ENCODE peak calls at places on chromosomes 6 and 20, in eight cellular contexts. X, H, Q, R, K, B, V and G are unnamed samples.

GRCh38 chr6:96783307-96783706 is 54.0 kb downstream of the GPR63 start:
- DNase-seq in X (no peak), R (no peak), Q (no peak), B (no peak), V (no peak), H (no peak), K (no peak), G (no peak)

GRCh38 chr6:37175332-37176267 is 5.6 kb downstream of the PIM1 start:
- DNase-seq in K (no peak), H (no peak), X (no peak), Q (no peak), B (no peak), V (peak), R (no peak), G (no peak)

GRCh38 chr6:81735756-81736380 is 16.6 kb downstream of the TENT5A start:
- DNase-seq in X (peak), Q (no peak), B (no peak), V (no peak), K (no peak), H (peak), R (no peak), G (no peak)

GRCh38 chr6:30348957-30349356 is 4.0 kb downstream of the RPP21 start:
- DNase-seq in K (no peak), B (no peak), Q (no peak), R (no peak), V (no peak), X (no peak), H (no peak), G (no peak)

GRCh38 chr6:165249808-165250207 is 59.6 kb downstream of the C6orf118 start:
- DNase-seq in V (no peak), K (no peak), Q (no peak), B (no peak), H (no peak), X (no peak), R (no peak), G (no peak)

GRCh38 chr6:10576226-10576625 is 55.1 kb downstream of the GCNT2 start:
- DNase-seq in H (no peak), B (no peak), R (no peak), V (no peak), Q (no peak), K (no peak), X (no peak), G (no peak)

GRCh38 chr20:39258253-39258652 is 296.1 kb downstream of the DHX35 start:
- DNase-seq in Q (no peak), K (no peak), V (no peak), B (no peak), H (no peak), R (no peak), X (no peak), G (no peak)

GRCh38 chr6:161101517-161101916 is 109.9 kb downstream of the MAP3K4 start:
- DNase-seq in K (no peak), H (no peak), V (no peak), X (no peak), Q (no peak), B (peak), R (no peak), G (no peak)

GRCh38 chr6:112249489-112249888 is 4.9 kb downstream of the LAMA4 start:
- DNase-seq in K (no peak), Q (no peak), B (no peak), R (no peak), X (no peak), H (peak), V (no peak), G (no peak)

GRCh38 chr20:10090588-10091166 is 55.9 kb downstream of the ANKEF1 start:
- DNase-seq in H (peak), B (peak), V (peak), K (no peak), Q (peak), R (no peak), X (peak), G (no peak)

GRCh38 chr20:10089871-10090587 is 55.2 kb downstream of the ANKEF1 start:
- DNase-seq in K (no peak), V (no peak), Q (no peak), R (no peak), H (no peak), B (no peak), X (peak), G (no peak)

GRCh38 chr20:10093087-10093591 is 58.4 kb downstream of the ANKEF1 start:
- DNase-seq in Q (no peak), R (peak), K (no peak), H (peak), B (no peak), V (no peak), X (peak), G (no peak)

GRCh38 chr20:10096790-10097189 is 62.0 kb downstream of the ANKEF1 start:
- DNase-seq in V (no peak), H (no peak), K (no peak), B (no peak), X (no peak), R (no peak), Q (no peak), G (no peak)

GRCh38 chr20:10094566-10095173 is 59.9 kb downstream of the ANKEF1 start:
- DNase-seq in X (no peak), R (no peak), K (no peak), Q (no peak), V (no peak), H (no peak), B (no peak), G (no peak)
- TF ChIP-seq CTCF in X (peak), R (no peak), K (no peak), Q (no peak), V (no peak), H (peak), B (no peak), G (no peak)

GRCh38 chr6:166775180-166775922 is 148.3 kb upstream of the RPS6KA2 start:
- DNase-seq in R (peak), Q (peak), B (peak), H (peak), K (peak), V (peak), X (peak), G (no peak)
- TF ChIP-seq CTCF in R (peak), Q (peak), B (peak), H (peak), K (peak), V (peak), X (peak), G (no peak)

GRCh38 chr20:36217226-36217625 is 19.1 kb upstream of the AAR2 start:
- DNase-seq in B (no peak), Q (no peak), X (no peak), R (no peak), H (no peak), V (no peak), K (no peak), G (no peak)
- TF ChIP-seq CTCF in B (peak), Q (no peak), X (peak), R (no peak), H (no peak), V (no peak), K (no peak), G (no peak)

DNA sequence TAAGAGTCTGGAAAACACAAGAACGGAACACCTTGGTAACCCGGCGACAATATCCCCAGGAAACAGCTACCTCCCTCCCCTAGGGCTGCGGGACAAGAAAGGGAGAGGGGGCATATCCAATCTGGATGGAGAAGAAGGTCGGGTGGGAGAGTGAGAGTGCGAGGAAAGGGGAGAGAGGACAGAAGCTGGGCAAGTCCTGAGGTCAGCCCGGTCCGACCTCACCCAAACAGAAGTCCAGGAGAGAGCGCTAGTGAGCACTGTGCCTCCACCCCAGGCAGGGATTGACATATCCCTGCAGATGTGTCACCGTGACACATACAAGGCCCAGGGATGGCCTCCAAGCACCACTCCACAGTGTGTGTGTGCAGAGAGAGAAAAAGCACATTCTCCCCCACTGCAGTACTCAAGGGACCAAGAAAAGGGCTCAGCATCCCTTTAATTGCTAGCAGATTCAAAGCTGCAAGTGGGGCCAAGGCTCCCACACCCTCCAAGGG is 3.3 kb downstream of the PXDC1 start:
- DNase-seq in V (peak), H (peak), X (peak), Q (no peak), R (peak), K (no peak), B (peak), G (peak)
- TF ChIP-seq CTCF in V (peak), H (peak), X (peak), Q (no peak), R (peak), K (peak), B (peak), G (no peak)

GRCh38 chr20:43954704-43955243 is 40.1 kb downstream of the TOX2 start:
- DNase-seq in R (no peak), Q (no peak), B (no peak), K (no peak), H (no peak), V (no peak), X (no peak), G (no peak)

GRCh38 chr20:43955244-43956191 is 40.9 kb downstream of the TOX2 start:
- DNase-seq in R (peak), K (peak), X (peak), B (no peak), H (peak), Q (no peak), V (no peak), G (no peak)

GRCh38 chr20:43949741-43950618 is 35.3 kb downstream of the TOX2 start:
- DNase-seq in H (no peak), B (no peak), K (no peak), V (peak), R (no peak), X (no peak), Q (no peak), G (no peak)

GRCh38 chr20:43957392-43957791 is 42.7 kb downstream of the TOX2 start:
- DNase-seq in H (no peak), R (no peak), X (no peak), Q (no peak), V (no peak), K (no peak), B (no peak), G (no peak)

DNA sequence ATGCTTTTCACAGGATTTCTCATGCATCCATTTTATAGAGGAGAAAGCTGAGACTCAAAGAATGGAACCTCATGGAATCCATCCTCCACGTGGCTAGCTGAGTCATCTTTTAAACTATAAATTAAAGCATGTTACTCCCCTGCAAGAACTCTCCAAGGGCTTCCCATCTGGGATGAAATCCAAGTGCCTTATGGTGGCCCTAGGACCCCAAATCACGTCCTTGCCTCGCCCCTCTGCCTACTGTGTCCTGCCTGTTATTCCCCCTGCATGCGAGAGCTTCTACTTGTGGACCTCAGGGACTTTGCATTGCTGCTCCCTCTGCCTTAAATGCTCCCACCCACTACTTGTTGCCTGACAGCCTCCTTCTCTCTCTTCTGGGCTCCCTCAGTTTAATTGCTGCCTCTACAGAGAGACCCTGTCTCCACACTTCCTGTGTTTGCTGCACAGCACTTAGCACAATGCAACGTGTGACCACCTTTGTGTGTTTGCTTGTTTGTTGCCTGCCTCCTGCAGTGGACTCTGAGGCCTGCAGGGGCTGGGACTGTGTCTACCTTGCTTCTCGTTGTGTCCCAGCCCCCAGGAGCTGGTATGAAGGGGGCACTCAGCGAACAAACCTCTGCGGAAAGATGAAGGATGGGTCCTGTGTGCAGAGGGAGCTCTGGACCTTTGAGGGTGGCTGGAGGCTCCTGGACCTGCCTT is 39.4 kb downstream of the TOX2 start:
- DNase-seq in X (no peak), V (no peak), H (no peak), K (no peak), Q (no peak), B (no peak), R (no peak), G (no peak)
- TF ChIP-seq CTCF in X (no peak), V (no peak), H (no peak), K (no peak), Q (no peak), B (no peak), R (no peak), G (no peak)

GRCh38 chr20:38170219-38170902 is 5.3 kb upstream of the TGM2 start:
- DNase-seq in K (no peak), X (no peak), V (no peak), H (no peak), R (no peak), Q (no peak), B (no peak), G (no peak)

GRCh38 chr20:38170914-38171300 is 5.8 kb upstream of the TGM2 start:
- DNase-seq in H (no peak), Q (no peak), V (no peak), B (no peak), K (no peak), X (no peak), R (no peak), G (no peak)

GRCh38 chr20:38171301-38172010 is 6.4 kb upstream of the TGM2 start:
- DNase-seq in X (no peak), V (no peak), H (peak), B (no peak), K (no peak), R (no peak), Q (no peak), G (no peak)

GRCh38 chr20:38173237-38174156 is 8.4 kb upstream of the TGM2 start:
- DNase-seq in V (no peak), X (peak), B (no peak), K (peak), Q (no peak), R (peak), H (peak), G (no peak)

DNA sequence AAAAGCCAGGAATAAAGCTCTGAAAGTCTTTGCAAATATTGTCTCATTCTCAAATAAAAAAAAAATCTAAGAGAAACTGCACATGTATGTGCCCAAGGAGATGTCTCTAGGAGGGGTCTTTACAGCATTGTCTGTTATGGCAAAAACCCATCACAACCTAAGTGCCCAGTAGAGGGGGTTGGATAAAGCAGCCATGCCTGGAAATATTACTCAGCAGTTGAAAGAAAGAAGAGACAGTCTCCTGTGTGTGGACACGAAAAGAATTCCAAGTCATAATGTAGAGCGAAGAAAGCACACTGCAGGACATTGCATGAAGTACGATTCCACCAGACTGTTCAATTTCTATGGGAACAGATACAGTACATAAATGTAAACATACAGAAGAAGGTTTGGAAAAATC is 7.3 kb upstream of the TGM2 start:
- DNase-seq in K (no peak), X (peak), B (no peak), H (peak), Q (no peak), V (no peak), R (no peak), G (no peak)
- TF ChIP-seq CTCF in K (peak), X (peak), B (no peak), H (peak), Q (no peak), V (no peak), R (peak), G (no peak)

DNA sequence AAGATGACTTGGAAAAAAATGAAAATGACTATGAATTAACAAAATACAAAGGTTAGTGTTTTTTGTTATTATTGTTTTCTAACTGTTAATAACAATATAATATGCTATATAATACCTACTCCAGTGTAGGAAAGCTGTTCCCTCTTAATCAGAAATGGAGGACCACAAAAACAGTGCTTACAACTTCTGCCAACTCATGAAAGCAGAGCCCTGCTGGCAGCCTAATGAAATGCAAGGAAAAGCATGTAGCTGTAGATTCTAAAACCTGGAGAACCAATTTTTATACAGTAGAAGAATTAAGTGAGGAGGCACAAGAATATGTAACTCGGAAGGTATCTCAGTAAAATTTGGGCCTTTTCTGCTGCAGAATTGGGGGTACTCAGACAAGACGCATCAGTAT is 29.4 kb downstream of the PHIP start:
- DNase-seq in H (peak), B (no peak), R (peak), Q (no peak), V (no peak), K (no peak), X (peak), G (no peak)
- TF ChIP-seq CTCF in H (peak), B (peak), R (peak), Q (peak), V (peak), K (peak), X (peak), G (no peak)